ENCODE peak calls at places on chromosomes 6 and 20, in eight cellular contexts. K is uterus, S is SK-N-SH, A is endodermal cell, R is small intestine, M is MM.1S, P is Karpas-422, Q is neuronal stem cell. F is an unnamed sample.

GRCh38 chr6:32167154-32167760 is 2.9 kb downstream of the EGFL8 start:
- DNase-seq in K (no peak), S (no peak), A (no peak), R (no peak), M (no peak), P (no peak), Q (no peak), F (no peak)

GRCh38 chr6:135094403-135094821 is 39.8 kb upstream of the HBS1L start:
- DNase-seq in K (no peak), S (no peak), A (no peak), R (no peak), M (no peak), P (peak; percentile 39), Q (no peak), F (no peak)

GRCh38 chr20:4812641-4813075 is 90.9 kb downstream of the PRND start:
- DNase-seq in K (no peak), S (no peak), A (no peak), R (no peak), M (no peak), P (peak; percentile 91), Q (no peak), F (no peak)

GRCh38 chr6:111850288-111850937 is 22.8 kb downstream of the FYN start:
- DNase-seq in K (no peak), S (no peak), A (no peak), R (no peak), M (no peak), P (no peak), Q (no peak), F (no peak)

GRCh38 chr6:133392015-133392414 is 150.9 kb downstream of the EYA4 start:
- DNase-seq in K (no peak), S (no peak), A (no peak), R (no peak), M (no peak), P (no peak), Q (no peak), F (no peak)

GRCh38 chr20:41183391-41183790 is 46.0 kb downstream of the PLCG1 start:
- DNase-seq in K (no peak), S (no peak), A (peak; percentile 47), R (no peak), M (no peak), P (no peak), Q (no peak), F (no peak)

GRCh38 chr20:50772418-50773185 is 22.3 kb upstream of the BCAS4 start:
- DNase-seq in K (peak; percentile 6), S (no peak), A (peak; percentile 20), R (no peak), M (no peak), P (no peak), Q (no peak), F (no peak)

GRCh38 chr6:168968228-168968627 is 285.4 kb downstream of the THBS2 start:
- DNase-seq in K (peak; percentile 55), S (no peak), A (no peak), R (peak; percentile 86), M (peak; percentile 73), P (no peak), Q (no peak), F (no peak)

GRCh38 chr6:47672816-47673215 is 25.6 kb upstream of the ADGRF4 start:
- DNase-seq in K (no peak), S (no peak), A (no peak), R (no peak), M (no peak), P (no peak), Q (no peak), F (no peak)

GRCh38 chr20:48096957-48097890 is 311.9 kb upstream of the SULF2 start:
- DNase-seq in K (no peak), S (no peak), A (no peak), R (no peak), M (no peak), P (peak; percentile 20), Q (no peak), F (no peak)

GRCh38 chr6:125584468-125584939 is 164.9 kb upstream of the HEY2 start:
- DNase-seq in K (no peak), S (no peak), A (peak; percentile 93), R (no peak), M (no peak), P (no peak), Q (peak; percentile 39), F (no peak)

GRCh38 chr20:11267131-11267761 is 593.4 kb upstream of the JAG1 start:
- DNase-seq in K (peak; percentile 71), S (peak; percentile 33), A (peak; percentile 90), R (peak; percentile 65), M (no peak), P (no peak), Q (peak; percentile 51), F (peak; percentile 96)

GRCh38 chr20:57414867-57415592 is 23.8 kb downstream of the RBM38 start:
- DNase-seq in K (no peak), S (no peak), A (no peak), R (no peak), M (no peak), P (peak; percentile 50), Q (no peak), F (no peak)

GRCh38 chr20:1306316-1307135 is 22.4 kb downstream of the SDCBP2 start:
- DNase-seq in K (no peak), S (no peak), A (no peak), R (no peak), M (no peak), P (no peak), Q (no peak), F (no peak)

GRCh38 chr6:126039284-126039683 is 52.9 kb downstream of the TRMT11 start:
- DNase-seq in K (no peak), S (no peak), A (no peak), R (no peak), M (no peak), P (no peak), Q (no peak), F (no peak)

GRCh38 chr20:19838495-19838894 is 80.4 kb downstream of the RIN2 start:
- DNase-seq in K (no peak), S (no peak), A (no peak), R (no peak), M (no peak), P (no peak), Q (no peak), F (no peak)

GRCh38 chr20:4233520-4233919 is 218.2 kb upstream of the RNF24 start:
- DNase-seq in K (no peak), S (no peak), A (no peak), R (no peak), M (no peak), P (peak; percentile 60), Q (no peak), F (no peak)

GRCh38 chr20:15100506-15101160 is 763.2 kb upstream of the FLRT3 start:
- DNase-seq in K (no peak), S (no peak), A (no peak), R (no peak), M (no peak), P (no peak), Q (no peak), F (no peak)

GRCh38 chr6:79225718-79226117 is 8.8 kb downstream of the HMGN3 start:
- DNase-seq in K (no peak), S (no peak), A (no peak), R (no peak), M (no peak), P (no peak), Q (no peak), F (no peak)

GRCh38 chr6:142240203-142240602 is 61.6 kb upstream of the ADGRG6 start:
- DNase-seq in K (no peak), S (no peak), A (no peak), R (peak; percentile 22), M (no peak), P (peak; percentile 24), Q (no peak), F (peak; percentile 4)

GRCh38 chr20:2783908-2784566 is 16.4 kb downstream of the CPXM1 start:
- DNase-seq in K (no peak), S (no peak), A (no peak), R (no peak), M (no peak), P (no peak), Q (no peak), F (no peak)

GRCh38 chr20:61986762-61987321 is 78.8 kb downstream of the TAF4 start:
- DNase-seq in K (no peak), S (no peak), A (no peak), R (no peak), M (no peak), P (no peak), Q (no peak), F (peak; percentile 21)
- H3K9me3 ChIP-seq in K (no peaks in the 10 kb centered on the region), S (no peaks in the 10 kb centered on the region), A (peaks cover 5% of the 10 kb centered on the region), R (no peaks in the 10 kb centered on the region), M (no peaks in the 10 kb centered on the region), P (no peaks in the 10 kb centered on the region), Q (peaks cover 8% of the 10 kb centered on the region), F (no peaks in the 10 kb centered on the region)

GRCh38 chr20:25087186-25087929 is 5.4 kb upstream of the VSX1 start:
- DNase-seq in K (no peak), S (no peak), A (no peak), R (no peak), M (peak; percentile 2), P (no peak), Q (no peak), F (no peak)

GRCh38 chr20:25084616-25085187 is 2.8 kb upstream of the VSX1 start:
- DNase-seq in K (no peak), S (no peak), A (peak; percentile 72), R (no peak), M (no peak), P (no peak), Q (no peak), F (no peak)

GRCh38 chr20:25088267-25088666 is 6.3 kb upstream of the VSX1 start:
- DNase-seq in K (no peak), S (no peak), A (no peak), R (no peak), M (peak; percentile 3), P (no peak), Q (no peak), F (no peak)

GRCh38 chr20:25083773-25084615 is 2.1 kb upstream of the VSX1 start:
- DNase-seq in K (no peak), S (no peak), A (peak; percentile 91), R (no peak), M (no peak), P (peak; percentile 51), Q (no peak), F (no peak)

GRCh38 chr20:25085756-25086495 is 4.0 kb upstream of the VSX1 start:
- DNase-seq in K (no peak), S (no peak), A (no peak), R (no peak), M (no peak), P (no peak), Q (no peak), F (no peak)
- H3K9me3 ChIP-seq in K (no peaks in the 10 kb centered on the region), S (no peaks in the 10 kb centered on the region), A (no peaks in the 10 kb centered on the region), R (no peaks in the 10 kb centered on the region), M (no peaks in the 10 kb centered on the region), P (no peaks in the 10 kb centered on the region), Q (peaks cover 1% of the 10 kb centered on the region), F (no peaks in the 10 kb centered on the region)

DNA sequence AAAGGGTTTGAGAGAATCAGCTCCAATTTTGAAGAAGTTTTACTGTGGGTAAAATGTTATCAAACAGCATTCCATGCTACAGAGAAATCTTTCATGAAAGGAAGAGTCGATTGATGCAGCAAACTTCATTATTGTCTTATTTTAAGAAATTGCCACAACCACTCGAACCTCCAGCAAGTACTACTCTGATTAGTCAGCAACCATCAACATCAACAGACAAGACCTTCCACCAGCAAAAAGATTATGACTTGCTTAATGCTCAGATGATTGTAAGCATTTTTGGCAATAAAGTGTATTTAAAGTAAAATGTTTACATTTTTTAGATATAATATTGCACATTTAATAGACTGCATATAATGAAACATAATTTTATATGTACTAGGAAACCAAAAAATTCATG is 87.5 kb downstream of the AKAP7 start:
- DNase-seq in K (no peak), S (no peak), A (no peak), R (no peak), M (no peak), P (no peak), Q (no peak), F (no peak)
- H3K9me3 ChIP-seq in K (no peaks in the 10 kb centered on the region), S (no peaks in the 10 kb centered on the region), A (no peaks in the 10 kb centered on the region), R (no peaks in the 10 kb centered on the region), M (no peaks in the 10 kb centered on the region), P (no peaks in the 10 kb centered on the region), Q (no peaks in the 10 kb centered on the region), F (no peaks in the 10 kb centered on the region)

GRCh38 chr6:160583805-160584204 is 80.3 kb downstream of the LPA start:
- DNase-seq in K (no peak), S (no peak), A (no peak), R (no peak), M (no peak), P (no peak), Q (no peak), F (no peak)
- H3K9me3 ChIP-seq in K (no peaks in the 10 kb centered on the region), S (no peaks in the 10 kb centered on the region), A (peaks cover 34% of the 10 kb centered on the region), R (no peaks in the 10 kb centered on the region), M (no peaks in the 10 kb centered on the region), P (no peaks in the 10 kb centered on the region), Q (peaks cover 13% of the 10 kb centered on the region), F (no peaks in the 10 kb centered on the region)

F was measured in cardiac muscle cell.